ENCODE peak calls at places on chromosome 18, in eight cellular contexts. H, G, D, M, A, L, V and F are unnamed samples.

GRCh38 chr18:75405341-75405740 is 22.2 kb downstream of the SMIM21 start:
- DNase-seq in H (no peak), G (no peak), D (peak; percentile 54), M (no peak), A (peak; percentile 55), L (no peak), V (no peak), F (no peak)

GRCh38 chr18:77065221-77065981 is 67.2 kb downstream of the MBP start:
- DNase-seq in H (no peak), G (peak; percentile 97), D (peak; percentile 86), M (peak; percentile 45), A (peak; percentile 90), L (peak; percentile 86), V (no peak), F (no peak)

GRCh38 chr18:71727909-71728308 is 816.2 kb downstream of the CBLN2 start:
- DNase-seq in H (no peak), G (no peak), D (no peak), M (no peak), A (no peak), L (no peak), V (no peak), F (no peak)

GRCh38 chr18:55768255-55768654 is 180.3 kb upstream of the TCF4 start:
- DNase-seq in H (no peak), G (no peak), D (no peak), M (no peak), A (peak; percentile 25), L (no peak), V (no peak), F (no peak)

GRCh38 chr18:62279561-62279960 is 45.5 kb upstream of the TNFRSF11A start:
- DNase-seq in H (no peak), G (no peak), D (no peak), M (no peak), A (no peak), L (no peak), V (no peak), F (no peak)

GRCh38 chr18:73980289-73980979 is 167.2 kb downstream of the FBXO15 start:
- DNase-seq in H (no peak), G (peak; percentile 13), D (peak; percentile 23), M (no peak), A (peak; percentile 18), L (no peak), V (no peak), F (no peak)

GRCh38 chr18:42183746-42184145 is 228.7 kb downstream of the PIK3C3 start:
- DNase-seq in H (no peak), G (peak; percentile 79), D (peak; percentile 86), M (peak; percentile 17), A (peak; percentile 96), L (no peak), V (no peak), F (no peak)

GRCh38 chr18:6155707-6156106 is 259.0 kb downstream of the L3MBTL4 start:
- DNase-seq in H (no peak), G (no peak), D (no peak), M (no peak), A (no peak), L (no peak), V (no peak), F (no peak)

GRCh38 chr18:46761054-46761769 is 4.4 kb upstream of the ST8SIA5 start:
- DNase-seq in H (no peak), G (no peak), D (no peak), M (no peak), A (no peak), L (no peak), V (no peak), F (no peak)

GRCh38 chr18:23631746-23632145 is 31.0 kb downstream of the ANKRD29 start:
- DNase-seq in H (no peak), G (no peak), D (peak; percentile 86), M (no peak), A (no peak), L (no peak), V (no peak), F (no peak)
- H3K27ac ChIP-seq in H (no peak overlapping the region), G (no peak overlapping the region), D (peak overlapping the region; percentile 63), M (no peak overlapping the region), A (no peak overlapping the region), L (no peak overlapping the region), V (no peak overlapping the region), F (no peak overlapping the region)

GRCh38 chr18:10784596-10785202 is 258.9 kb downstream of the NAPG start:
- DNase-seq in H (no peak), G (no peak), D (no peak), M (no peak), A (no peak), L (no peak), V (no peak), F (no peak)

GRCh38 chr18:10785798-10786197 is 260.0 kb downstream of the NAPG start:
- DNase-seq in H (no peak), G (no peak), D (no peak), M (no peak), A (no peak), L (no peak), V (no peak), F (no peak)

GRCh38 chr18:10783941-10784340 is 258.1 kb downstream of the NAPG start:
- DNase-seq in H (no peak), G (no peak), D (no peak), M (no peak), A (no peak), L (no peak), V (no peak), F (no peak)

GRCh38 chr18:10791141-10791808 is 265.4 kb downstream of the NAPG start:
- DNase-seq in H (peak; percentile 9), G (no peak), D (no peak), M (no peak), A (no peak), L (no peak), V (no peak), F (no peak)

DNA sequence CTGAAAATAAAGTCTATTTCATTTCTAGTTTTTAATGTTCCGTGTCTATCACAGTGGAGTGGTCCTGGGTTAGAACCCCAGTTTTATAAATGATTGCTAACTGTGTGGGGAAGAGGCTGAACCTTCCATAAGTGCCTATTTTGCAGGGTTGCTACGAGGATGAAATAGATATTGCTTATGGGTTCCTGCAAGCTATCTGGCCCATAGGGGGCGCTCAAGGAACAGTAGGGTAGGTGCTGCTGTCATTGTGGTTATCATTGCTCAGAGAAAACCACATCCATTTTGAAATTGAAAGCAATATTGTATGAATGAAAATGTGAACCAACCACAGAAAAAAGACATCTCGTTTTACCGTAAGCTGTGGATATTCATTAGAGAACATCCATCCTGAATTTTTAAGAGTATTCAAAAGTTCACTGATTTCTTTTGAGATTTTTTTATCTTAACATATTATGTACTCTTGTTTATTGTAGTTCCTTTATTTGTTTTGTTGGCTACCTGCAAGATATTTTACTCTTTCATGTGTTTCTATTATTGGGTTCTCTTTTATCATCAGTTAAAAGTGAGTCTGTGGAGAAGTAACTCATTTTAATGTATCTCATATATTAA is 261.6 kb downstream of the NAPG start:
- DNase-seq in H (peak; percentile 78), G (peak; percentile 94), D (peak; percentile 58), M (peak; percentile 78), A (peak; percentile 50), L (peak; percentile 86), V (peak; percentile 67), F (peak; percentile 81)
- H3K4me1 ChIP-seq in H (no peaks in the 10 kb centered on the region), G (no peaks in the 10 kb centered on the region), D (no peaks in the 10 kb centered on the region), M (no peaks in the 10 kb centered on the region), A (no peaks in the 10 kb centered on the region), L (peaks cover 7% of the 10 kb centered on the region), V (no peaks in the 10 kb centered on the region), F (no peaks in the 10 kb centered on the region)

GRCh38 chr18:25827961-25828561 is 262.4 kb downstream of the SS18 start:
- DNase-seq in H (no peak), G (peak; percentile 59), D (no peak), M (no peak), A (peak; percentile 77), L (no peak), V (no peak), F (no peak)

GRCh38 chr18:25830787-25831186 is 259.6 kb downstream of the SS18 start:
- DNase-seq in H (no peak), G (peak; percentile 80), D (peak; percentile 14), M (peak; percentile 87), A (peak; percentile 88), L (no peak), V (peak; percentile 76), F (no peak)

GRCh38 chr18:25826823-25827617 is 263.4 kb downstream of the SS18 start:
- DNase-seq in H (no peak), G (no peak), D (no peak), M (no peak), A (peak; percentile 43), L (no peak), V (no peak), F (no peak)

GRCh38 chr18:25826377-25826776 is 264.0 kb downstream of the SS18 start:
- DNase-seq in H (no peak), G (no peak), D (no peak), M (no peak), A (no peak), L (no peak), V (no peak), F (no peak)

DNA sequence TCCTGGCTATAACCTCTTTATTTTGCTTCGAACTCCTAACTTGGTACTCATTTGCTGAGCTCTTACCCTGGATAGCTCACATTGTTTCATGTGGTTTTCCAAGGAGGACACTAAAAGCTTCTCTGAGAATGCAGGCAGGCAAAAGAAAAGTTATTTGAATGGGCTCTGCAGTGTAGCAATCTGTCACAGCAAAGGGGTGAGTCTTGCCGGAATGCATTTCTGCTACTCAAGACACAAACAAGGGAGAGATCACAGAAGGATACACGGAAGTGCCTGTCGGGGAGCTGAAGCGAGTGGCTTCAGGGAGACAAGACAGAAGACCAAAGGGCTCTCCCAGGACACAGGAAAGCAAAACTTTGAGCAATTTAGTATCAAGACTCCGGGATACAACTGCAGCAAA is 265.3 kb downstream of the SS18 start:
- DNase-seq in H (no peak), G (no peak), D (no peak), M (no peak), A (peak; percentile 45), L (no peak), V (no peak), F (no peak)
- H3K27me3 ChIP-seq in H (no peaks in the 10 kb centered on the region), G (no peaks in the 10 kb centered on the region), D (peaks cover under 1% of the 10 kb centered on the region), M (no peaks in the 10 kb centered on the region), A (no peaks in the 10 kb centered on the region), L (no peaks in the 10 kb centered on the region), V (no peaks in the 10 kb centered on the region), F (no peaks in the 10 kb centered on the region)

DNA sequence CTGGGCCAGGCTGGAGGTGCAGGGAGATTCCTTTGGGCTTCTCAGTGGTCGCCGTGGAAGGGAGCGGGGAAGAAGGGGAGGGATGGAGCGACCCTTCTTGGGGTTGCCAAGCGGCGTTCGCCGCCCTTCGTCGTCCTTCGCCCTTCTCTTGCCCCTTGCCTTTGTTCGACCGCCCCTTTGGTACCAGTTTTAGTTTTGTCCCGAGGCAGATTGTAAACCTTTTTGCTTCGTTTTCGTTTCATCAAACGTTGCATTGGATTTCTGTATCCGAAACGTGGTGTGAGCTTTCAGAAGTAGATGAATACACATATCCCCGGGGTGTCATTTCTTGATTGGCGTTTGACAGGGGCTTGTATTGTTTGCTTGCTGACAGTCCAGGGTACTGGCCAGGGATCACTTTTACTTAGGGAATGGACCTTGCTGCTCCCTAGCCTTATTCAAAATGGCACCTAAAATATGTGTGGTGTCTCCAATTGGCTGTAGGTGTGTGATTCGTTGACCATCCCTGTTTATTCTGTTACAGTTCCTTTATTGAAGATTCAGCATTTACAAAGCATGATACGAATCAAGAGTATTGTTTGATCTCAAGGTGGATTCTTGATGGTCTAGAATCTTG is 788 bp downstream of the USP14 start:
- DNase-seq in H (no peak), G (peak; percentile 13), D (peak; percentile 30), M (no peak), A (peak; percentile 16), L (no peak), V (no peak), F (no peak)
- H3K27ac ChIP-seq in H (peak overlapping the region; percentile 89), G (peak overlapping the region; percentile 95), D (peak overlapping the region; percentile 93), M (peak overlapping the region; percentile 91), A (peak overlapping the region; percentile 90), L (peak overlapping the region; percentile 91), V (peak overlapping the region; percentile 86), F (no peak overlapping the region)

GRCh38 chr18:58894937-58895336 is 30.3 kb downstream of the ZNF532 start:
- DNase-seq in H (no peak), G (no peak), D (no peak), M (no peak), A (no peak), L (no peak), V (peak; percentile 77), F (no peak)
- H3K4me1 ChIP-seq in H (no peaks in the 10 kb centered on the region), G (peaks cover 17% of the 10 kb centered on the region), D (peaks cover 10% of the 10 kb centered on the region), M (peaks cover 3% of the 10 kb centered on the region), A (no peaks in the 10 kb centered on the region), L (peaks cover 31% of the 10 kb centered on the region), V (peaks cover 52% of the 10 kb centered on the region), F (peaks cover 9% of the 10 kb centered on the region)